ENCODE peak calls at places on chromosomes 13 and 19, in seven cellular contexts. One of them, this sample, is unnamed. For H3K9me3, the result is how much of the 10 kb centered on the place peaks cover.

GRCh38 chr13:99383946-99384345 is 76.7 kb upstream of the GPR183 start:
- DNase-seq in uterus: no peak
- DNase-seq in heart left ventricle: no peak
- DNase-seq in lung: no peak
- DNase-seq in thoracic aorta: no peak
- DNase-seq in K562: no peak
- DNase-seq in A549: no peak
- DNase-seq in this sample: peak

GRCh38 chr13:75550159-75550567 is 572 bp downstream of the UCHL3 start:
- DNase-seq in uterus: peak
- DNase-seq in heart left ventricle: no peak
- DNase-seq in lung: peak
- DNase-seq in thoracic aorta: peak
- DNase-seq in K562: peak
- DNase-seq in A549: peak
- DNase-seq in this sample: no peak

GRCh38 chr19:30049844-30050667 is 108.0 kb downstream of the URI1 start:
- DNase-seq in uterus: no peak
- DNase-seq in heart left ventricle: no peak
- DNase-seq in lung: no peak
- DNase-seq in thoracic aorta: no peak
- DNase-seq in K562: no peak
- DNase-seq in A549: no peak
- DNase-seq in this sample: peak

GRCh38 chr13:50892162-50892944 is 17.2 kb upstream of the RNASEH2B start:
- DNase-seq in uterus: no peak
- DNase-seq in heart left ventricle: no peak
- DNase-seq in lung: no peak
- DNase-seq in thoracic aorta: no peak
- DNase-seq in K562: no peak
- DNase-seq in A549: no peak
- DNase-seq in this sample: no peak

GRCh38 chr13:29524176-29524575 is 71.3 kb downstream of the SLC7A1 start:
- DNase-seq in uterus: no peak
- DNase-seq in heart left ventricle: peak
- DNase-seq in lung: no peak
- DNase-seq in thoracic aorta: no peak
- DNase-seq in K562: no peak
- DNase-seq in A549: no peak
- DNase-seq in this sample: no peak

GRCh38 chr13:79423801-79424642 is 18.0 kb upstream of the RBM26 start:
- DNase-seq in uterus: no peak
- DNase-seq in heart left ventricle: no peak
- DNase-seq in lung: no peak
- DNase-seq in thoracic aorta: no peak
- DNase-seq in K562: peak
- DNase-seq in A549: no peak
- DNase-seq in this sample: no peak

GRCh38 chr19:2494447-2495129 is 18.7 kb downstream of the GADD45B start:
- DNase-seq in uterus: peak
- DNase-seq in heart left ventricle: peak
- DNase-seq in lung: peak
- DNase-seq in thoracic aorta: peak
- DNase-seq in K562: peak
- DNase-seq in A549: no peak
- DNase-seq in this sample: peak

GRCh38 chr19:17633700-17634099 is 54.5 kb downstream of the UNC13A start:
- DNase-seq in uterus: no peak
- DNase-seq in heart left ventricle: no peak
- DNase-seq in lung: no peak
- DNase-seq in thoracic aorta: no peak
- DNase-seq in K562: no peak
- DNase-seq in A549: no peak
- DNase-seq in this sample: no peak

GRCh38 chr19:50311723-50312635 is 17.2 kb downstream of the KCNC3 start:
- DNase-seq in uterus: no peak
- DNase-seq in heart left ventricle: no peak
- DNase-seq in lung: no peak
- DNase-seq in thoracic aorta: no peak
- DNase-seq in K562: peak
- DNase-seq in A549: peak
- DNase-seq in this sample: peak

GRCh38 chr19:42116308-42117075 is 15.8 kb downstream of the POU2F2 start:
- DNase-seq in uterus: no peak
- DNase-seq in heart left ventricle: no peak
- DNase-seq in lung: no peak
- DNase-seq in thoracic aorta: no peak
- DNase-seq in K562: no peak
- DNase-seq in A549: no peak
- DNase-seq in this sample: peak

GRCh38 chr13:65803706-65804392 is 1426.3 kb downstream of the PCDH9 start:
- DNase-seq in uterus: no peak
- DNase-seq in heart left ventricle: no peak
- DNase-seq in lung: no peak
- DNase-seq in thoracic aorta: no peak
- DNase-seq in K562: no peak
- DNase-seq in A549: no peak
- DNase-seq in this sample: no peak

GRCh38 chr13:38213307-38213706 is 136.3 kb upstream of the UFM1 start:
- DNase-seq in uterus: no peak
- DNase-seq in heart left ventricle: no peak
- DNase-seq in lung: no peak
- DNase-seq in thoracic aorta: no peak
- DNase-seq in K562: no peak
- DNase-seq in A549: no peak
- DNase-seq in this sample: no peak

GRCh38 chr13:37621811-37622361 is 23.3 kb upstream of the POSTN start:
- DNase-seq in uterus: peak
- DNase-seq in heart left ventricle: no peak
- DNase-seq in lung: peak
- DNase-seq in thoracic aorta: no peak
- DNase-seq in K562: no peak
- DNase-seq in A549: no peak
- DNase-seq in this sample: no peak

GRCh38 chr19:46958542-46958941 is 61.1 kb upstream of the NPAS1 start:
- DNase-seq in uterus: no peak
- DNase-seq in heart left ventricle: no peak
- DNase-seq in lung: no peak
- DNase-seq in thoracic aorta: no peak
- DNase-seq in K562: peak
- DNase-seq in A549: no peak
- DNase-seq in this sample: no peak

GRCh38 chr19:47497821-47498520 is 14.0 kb upstream of the KPTN start:
- DNase-seq in uterus: no peak
- DNase-seq in heart left ventricle: no peak
- DNase-seq in lung: no peak
- DNase-seq in thoracic aorta: no peak
- DNase-seq in K562: no peak
- DNase-seq in A549: no peak
- DNase-seq in this sample: peak

GRCh38 chr13:25910243-25910642 is 141.6 kb downstream of the SHISA2 start:
- DNase-seq in uterus: no peak
- DNase-seq in heart left ventricle: no peak
- DNase-seq in lung: no peak
- DNase-seq in thoracic aorta: no peak
- DNase-seq in K562: no peak
- DNase-seq in A549: no peak
- DNase-seq in this sample: no peak

GRCh38 chr19:30669329-30670010 is 297.3 kb downstream of the ZNF536 start:
- DNase-seq in uterus: peak
- DNase-seq in heart left ventricle: peak
- DNase-seq in lung: no peak
- DNase-seq in thoracic aorta: no peak
- DNase-seq in K562: peak
- DNase-seq in A549: peak
- DNase-seq in this sample: peak

GRCh38 chr13:32086791-32087441 is 55.3 kb downstream of the FRY start:
- DNase-seq in uterus: peak
- DNase-seq in heart left ventricle: no peak
- DNase-seq in lung: no peak
- DNase-seq in thoracic aorta: no peak
- DNase-seq in K562: no peak
- DNase-seq in A549: no peak
- DNase-seq in this sample: no peak

GRCh38 chr13:24267801-24268200 is 41.6 kb upstream of the C1QTNF9 start:
- DNase-seq in uterus: no peak
- DNase-seq in heart left ventricle: no peak
- DNase-seq in lung: no peak
- DNase-seq in thoracic aorta: no peak
- DNase-seq in K562: no peak
- DNase-seq in A549: no peak
- DNase-seq in this sample: no peak
- H3K4me3 ChIP-seq in uterus: no peak
- H3K4me3 ChIP-seq in heart left ventricle: peak
- H3K4me3 ChIP-seq in lung: no peak
- H3K4me3 ChIP-seq in thoracic aorta: peak
- H3K4me3 ChIP-seq in K562: no peak
- H3K4me3 ChIP-seq in A549: no peak
- H3K4me3 ChIP-seq in this sample: peak

DNA sequence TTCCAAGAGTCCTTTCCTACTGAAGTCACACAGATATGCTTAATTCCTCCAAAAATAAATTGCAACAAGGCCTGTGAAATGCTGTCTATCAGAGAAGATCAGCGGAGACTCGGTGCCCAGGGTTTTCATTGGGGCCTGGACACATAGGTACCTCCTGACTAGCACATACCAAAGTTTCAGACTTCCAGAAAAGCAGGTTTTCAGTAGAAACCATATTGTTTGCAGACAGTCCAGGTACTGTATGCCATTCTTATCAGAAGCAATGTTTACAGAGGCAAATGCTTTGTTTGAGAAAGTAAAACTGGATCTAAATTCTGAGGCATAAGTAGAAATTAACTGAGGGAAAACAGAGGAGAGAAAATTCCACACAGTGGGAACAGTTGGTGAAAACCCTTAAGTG is 12.8 kb downstream of the ZNF229 start:
- DNase-seq in uterus: no peak
- DNase-seq in heart left ventricle: no peak
- DNase-seq in lung: no peak
- DNase-seq in thoracic aorta: no peak
- DNase-seq in K562: no peak
- DNase-seq in A549: no peak
- DNase-seq in this sample: no peak
- H3K9me3 ChIP-seq in uterus: under half
- H3K9me3 ChIP-seq in heart left ventricle: half or more
- H3K9me3 ChIP-seq in lung: under half
- H3K9me3 ChIP-seq in thoracic aorta: half or more
- H3K9me3 ChIP-seq in K562: under half
- H3K9me3 ChIP-seq in A549: half or more
- H3K9me3 ChIP-seq in this sample: under half

GRCh38 chr19:6298413-6298812 is 18.6 kb upstream of the MLLT1 start:
- DNase-seq in uterus: no peak
- DNase-seq in heart left ventricle: no peak
- DNase-seq in lung: no peak
- DNase-seq in thoracic aorta: no peak
- DNase-seq in K562: no peak
- DNase-seq in A549: no peak
- DNase-seq in this sample: no peak
- H3K4me3 ChIP-seq in uterus: no peak
- H3K4me3 ChIP-seq in heart left ventricle: no peak
- H3K4me3 ChIP-seq in lung: no peak
- H3K4me3 ChIP-seq in thoracic aorta: no peak
- H3K4me3 ChIP-seq in K562: no peak
- H3K4me3 ChIP-seq in A549: no peak
- H3K4me3 ChIP-seq in this sample: no peak

GRCh38 chr19:45421953-45422498 is 1.7 kb downstream of the ERCC1 start:
- DNase-seq in uterus: no peak
- DNase-seq in heart left ventricle: no peak
- DNase-seq in lung: no peak
- DNase-seq in thoracic aorta: no peak
- DNase-seq in K562: no peak
- DNase-seq in A549: no peak
- DNase-seq in this sample: peak

GRCh38 chr19:45420871-45421270 is 2.8 kb downstream of the ERCC1 start:
- DNase-seq in uterus: no peak
- DNase-seq in heart left ventricle: no peak
- DNase-seq in lung: no peak
- DNase-seq in thoracic aorta: no peak
- DNase-seq in K562: no peak
- DNase-seq in A549: no peak
- DNase-seq in this sample: no peak

GRCh38 chr19:45423589-45424190 is at the start of gene ERCC1:
- DNase-seq in uterus: no peak
- DNase-seq in heart left ventricle: peak
- DNase-seq in lung: peak
- DNase-seq in thoracic aorta: peak
- DNase-seq in K562: peak
- DNase-seq in A549: peak
- DNase-seq in this sample: peak

GRCh38 chr19:45424191-45425058 is 708 bp upstream of the ERCC1 start:
- DNase-seq in uterus: peak
- DNase-seq in heart left ventricle: peak
- DNase-seq in lung: peak
- DNase-seq in thoracic aorta: peak
- DNase-seq in K562: peak
- DNase-seq in A549: peak
- DNase-seq in this sample: peak

DNA sequence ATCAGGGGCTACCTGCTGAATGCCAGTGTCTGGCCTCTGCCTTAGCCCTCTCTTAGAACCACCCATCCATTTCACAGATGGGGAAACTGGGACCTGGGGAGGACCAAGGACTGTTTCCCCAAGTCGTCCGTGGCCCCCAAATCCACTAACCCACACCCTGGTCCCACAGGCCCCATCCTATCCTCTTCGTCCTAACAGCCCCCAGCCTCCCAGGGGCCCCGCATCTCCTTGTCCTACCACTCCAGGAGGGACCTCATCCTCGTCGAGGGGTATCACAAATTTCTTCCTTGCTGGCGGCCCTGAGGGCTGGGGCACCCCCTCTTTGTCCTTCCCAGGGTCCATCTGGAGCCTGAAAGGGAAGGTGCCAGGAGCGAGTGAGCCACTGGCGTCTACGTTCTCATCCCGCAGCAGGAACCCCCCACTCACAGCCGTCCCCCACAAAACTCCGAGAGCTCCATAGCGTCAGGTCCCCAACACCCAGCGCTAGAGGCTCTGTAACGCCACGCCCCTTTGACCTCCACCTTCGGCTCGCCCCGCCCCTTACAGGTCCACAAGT is 606 bp downstream of the ERCC1 start:
- DNase-seq in uterus: peak
- DNase-seq in heart left ventricle: no peak
- DNase-seq in lung: no peak
- DNase-seq in thoracic aorta: no peak
- DNase-seq in K562: no peak
- DNase-seq in A549: peak
- DNase-seq in this sample: peak
- H3K9me3 ChIP-seq in uterus: under half
- H3K9me3 ChIP-seq in heart left ventricle: under half
- H3K9me3 ChIP-seq in lung: under half
- H3K9me3 ChIP-seq in thoracic aorta: under half
- H3K9me3 ChIP-seq in K562: under half
- H3K9me3 ChIP-seq in A549: under half
- H3K9me3 ChIP-seq in this sample: under half

DNA sequence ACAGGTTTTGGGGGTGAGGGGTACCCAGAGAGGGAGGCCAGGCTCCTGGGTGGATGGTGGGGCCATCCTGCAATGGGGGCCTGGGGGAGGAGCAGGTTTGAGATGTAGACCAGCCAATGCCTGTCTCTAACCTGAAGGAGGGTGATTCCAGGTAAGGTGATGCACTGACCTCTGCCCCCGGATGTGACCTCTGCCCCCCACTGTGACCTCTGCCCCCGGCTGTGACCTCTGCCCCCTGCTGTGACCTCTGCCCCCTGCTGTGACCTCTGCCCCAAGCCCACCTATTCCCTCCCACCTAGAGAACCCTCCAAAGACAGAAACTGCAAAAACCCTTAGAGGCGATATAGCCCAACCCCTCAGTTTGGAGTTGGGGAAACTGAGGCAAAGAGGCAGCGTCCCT is 10.3 kb upstream of the SPACA4 start:
- DNase-seq in uterus: no peak
- DNase-seq in heart left ventricle: no peak
- DNase-seq in lung: no peak
- DNase-seq in thoracic aorta: no peak
- DNase-seq in K562: no peak
- DNase-seq in A549: no peak
- DNase-seq in this sample: peak
- H3K4me3 ChIP-seq in uterus: no peak
- H3K4me3 ChIP-seq in heart left ventricle: no peak
- H3K4me3 ChIP-seq in lung: no peak
- H3K4me3 ChIP-seq in thoracic aorta: no peak
- H3K4me3 ChIP-seq in K562: no peak
- H3K4me3 ChIP-seq in A549: no peak
- H3K4me3 ChIP-seq in this sample: no peak

This sample was measured in osteoblast.